ENCODE peak calls at places on chromosomes 11 and 22, in ten cellular contexts. V, K, G, U, X, H, Q, Y, Z and T are unnamed samples.

GRCh38 chr11:14554959-14555358 is 34.8 kb upstream of the PSMA1 start:
- DNase-seq in X (no peak), Z (no peak), Q (no peak), Y (peak), V (no peak), U (no peak), H (no peak), G (no peak), K (peak), T (no peak)

GRCh38 chr11:118842369-118842768 is 41.3 kb upstream of the CXCR5 start:
- DNase-seq in H (no peak), V (no peak), Q (peak), U (no peak), Y (peak), Z (no peak), G (no peak), X (no peak), K (no peak), T (no peak)

GRCh38 chr11:123187670-123188507 is 7.2 kb downstream of the CLMP start:
- DNase-seq in U (no peak), H (no peak), Z (no peak), Y (peak), X (no peak), G (no peak), K (no peak), Q (peak), V (no peak), T (no peak)

GRCh38 chr11:129698212-129698611 is 117.4 kb upstream of the TMEM45B start:
- DNase-seq in X (no peak), Z (no peak), G (no peak), H (no peak), Q (no peak), V (no peak), K (no peak), Y (no peak), U (no peak), T (no peak)

GRCh38 chr11:7348432-7349298 is 97.0 kb downstream of the SYT9 start:
- DNase-seq in Q (peak), H (no peak), G (no peak), X (no peak), V (no peak), Z (peak), K (no peak), U (no peak), Y (peak), T (no peak)

GRCh38 chr11:61602775-61603569 is 22.1 kb upstream of the SYT7 start:
- DNase-seq in Q (peak), Z (peak), U (peak), G (peak), H (peak), Y (peak), V (peak), X (no peak), K (peak), T (peak)

GRCh38 chr11:12921580-12922157 is 87.4 kb upstream of the RASSF10 start:
- DNase-seq in Y (no peak), Z (no peak), U (no peak), Q (no peak), V (no peak), G (no peak), H (no peak), X (no peak), K (no peak), T (no peak)

GRCh38 chr11:122205036-122205435 is 89.0 kb upstream of the BLID start:
- DNase-seq in Y (no peak), U (no peak), Q (no peak), K (no peak), H (no peak), X (no peak), G (no peak), V (no peak), Z (no peak), T (no peak)

GRCh38 chr11:92960886-92961285 is 8.6 kb upstream of the MTNR1B start:
- DNase-seq in V (no peak), Q (no peak), X (no peak), Y (peak), H (no peak), Z (no peak), U (no peak), K (no peak), G (no peak), T (no peak)

GRCh38 chr11:78400116-78400515 is 17.5 kb downstream of the GAB2 start:
- DNase-seq in K (no peak), U (no peak), H (no peak), V (no peak), G (no peak), X (no peak), Q (no peak), Z (no peak), Y (no peak), T (no peak)

GRCh38 chr11:29336727-29337212 is 680.1 kb downstream of the KCNA4 start:
- DNase-seq in K (no peak), G (no peak), V (no peak), H (no peak), X (no peak), Q (no peak), U (no peak), Y (no peak), Z (no peak), T (no peak)

GRCh38 chr11:66467034-66467659 is 442 bp downstream of the PELI3 start:
- DNase-seq in K (no peak), G (no peak), U (no peak), Q (no peak), Y (no peak), V (no peak), X (peak), Z (no peak), H (peak), T (no peak)

GRCh38 chr22:17774928-17775675 is 833 bp upstream of the BID start:
- DNase-seq in Z (no peak), U (no peak), V (peak), G (no peak), K (no peak), X (no peak), Y (no peak), Q (no peak), H (no peak), T (no peak)

GRCh38 chr11:119481667-119482400 is 58.9 kb upstream of the THY1 start:
- DNase-seq in X (no peak), U (no peak), K (no peak), H (no peak), Z (peak), V (peak), G (peak), Y (no peak), Q (no peak), T (peak)

GRCh38 chr22:23182289-23183106 is 2.2 kb downstream of the BCR start:
- DNase-seq in H (peak), G (no peak), U (no peak), Q (peak), X (peak), V (peak), K (no peak), Y (no peak), Z (peak), T (no peak)

GRCh38 chr11:111911563-111912401 is at the start of gene CRYAB:
- DNase-seq in Q (peak), H (no peak), Z (peak), U (peak), V (peak), K (peak), G (peak), Y (peak), X (no peak), T (no peak)

GRCh38 chr11:128310005-128310404 is 277.4 kb downstream of the ETS1 start:
- DNase-seq in K (no peak), Z (no peak), X (no peak), Y (no peak), U (no peak), Q (no peak), H (no peak), G (no peak), V (no peak), T (no peak)

GRCh38 chr22:31281733-31282132 is 10.6 kb downstream of the PIK3IP1 start:
- DNase-seq in H (no peak), X (no peak), V (peak), U (no peak), Q (no peak), Z (no peak), K (no peak), Y (no peak), G (no peak), T (no peak)

GRCh38 chr11:35486446-35486845 is 39.0 kb downstream of the PAMR1 start:
- DNase-seq in X (no peak), U (no peak), Z (no peak), Q (no peak), Y (no peak), K (no peak), G (no peak), V (no peak), H (no peak), T (no peak)

GRCh38 chr11:126426820-126427749 is 71.6 kb downstream of the ST3GAL4 start:
- DNase-seq in X (no peak), Z (no peak), U (no peak), Q (no peak), K (no peak), H (no peak), G (no peak), Y (no peak), V (no peak), T (no peak)

GRCh38 chr11:107623183-107623582 is 32.2 kb downstream of the ELMOD1 start:
- DNase-seq in Q (no peak), G (no peak), H (no peak), V (no peak), Z (no peak), U (no peak), K (no peak), Y (peak), X (no peak), T (no peak)

GRCh38 chr11:130037881-130038601 is 31.7 kb upstream of the APLP2 start:
- DNase-seq in U (no peak), Y (peak), X (no peak), H (peak), V (no peak), Z (no peak), K (no peak), G (no peak), Q (peak), T (no peak)

GRCh38 chr22:29331213-29331612 is 15.7 kb upstream of the RASL10A start:
- DNase-seq in Z (no peak), Y (peak), G (no peak), V (no peak), X (no peak), Q (no peak), K (no peak), U (no peak), H (no peak), T (no peak)

GRCh38 chr11:68141247-68142027 is 20.2 kb upstream of the CHKA start:
- DNase-seq in Y (no peak), V (no peak), U (no peak), Q (no peak), X (no peak), G (no peak), K (no peak), Z (no peak), H (no peak), T (no peak)

GRCh38 chr11:57778318-57779037 is 16.9 kb downstream of the CTNND1 start:
- DNase-seq in V (peak), U (peak), Z (peak), Y (peak), X (no peak), G (peak), K (peak), Q (peak), H (peak), T (peak)

GRCh38 chr11:46348566-46348981 is 1.3 kb downstream of the DGKZ start:
- DNase-seq in Z (no peak), X (no peak), Q (no peak), Y (no peak), G (no peak), H (no peak), K (peak), V (peak), U (no peak), T (no peak)

GRCh38 chr11:128525411-128526243 is 61.7 kb downstream of the ETS1 start:
- DNase-seq in Q (peak), Z (no peak), Y (peak), U (no peak), H (no peak), X (no peak), K (no peak), V (no peak), G (no peak), T (no peak)

GRCh38 chr11:19173964-19174638 is 27.7 kb downstream of the CSRP3 start:
- DNase-seq in U (no peak), K (no peak), Y (no peak), G (no peak), H (no peak), X (no peak), Q (no peak), V (no peak), Z (no peak), T (no peak)

GRCh38 chr11:92045325-92045724 is 179.3 kb upstream of the FAT3 start:
- DNase-seq in X (no peak), V (no peak), H (no peak), G (no peak), K (no peak), Y (no peak), U (no peak), Q (peak), Z (no peak), T (no peak)

GRCh38 chr22:48486163-48486957 is 1341.3 kb downstream of the BRD1 start:
- DNase-seq in G (no peak), X (no peak), Q (no peak), H (no peak), V (peak), U (no peak), Z (no peak), Y (no peak), K (no peak), T (no peak)

GRCh38 chr22:27581688-27582087 is 219.9 kb downstream of the MN1 start:
- DNase-seq in Z (no peak), G (peak), H (no peak), V (peak), Q (no peak), U (peak), K (peak), Y (peak), X (no peak), T (no peak)

GRCh38 chr22:47888807-47889206 is 1126.4 kb downstream of the TBC1D22A start:
- DNase-seq in V (no peak), X (no peak), U (no peak), Z (no peak), K (no peak), Q (no peak), H (no peak), G (no peak), Y (no peak), T (no peak)

GRCh38 chr11:48055292-48056132 is 75.2 kb downstream of the PTPRJ start:
- DNase-seq in K (peak), Y (peak), X (peak), Z (peak), H (peak), G (no peak), V (no peak), Q (peak), U (no peak), T (no peak)

GRCh38 chr22:44180706-44181032 is at the start of gene PARVG:
- DNase-seq in K (peak), Q (peak), G (no peak), Z (no peak), H (peak), V (no peak), Y (no peak), U (no peak), X (peak), T (no peak)

GRCh38 chr11:16795146-16795545 is 56.7 kb downstream of the C11orf58 start:
- DNase-seq in K (peak), Y (no peak), Z (no peak), H (no peak), U (no peak), Q (no peak), X (no peak), V (no peak), G (no peak), T (no peak)

GRCh38 chr11:11894486-11894885 is 52.7 kb downstream of the USP47 start:
- DNase-seq in G (no peak), K (no peak), Q (no peak), H (no peak), X (no peak), U (no peak), Y (no peak), V (no peak), Z (no peak), T (no peak)

GRCh38 chr11:2841411-2842190 is 44.0 kb downstream of the CDKN1C start:
- DNase-seq in Q (no peak), G (no peak), H (no peak), U (no peak), X (no peak), K (no peak), Z (no peak), Y (no peak), V (no peak), T (no peak)

GRCh38 chr11:12276356-12276755 is 101.0 kb upstream of the PARVA start:
- DNase-seq in K (no peak), Z (no peak), H (no peak), Y (no peak), U (no peak), X (no peak), V (no peak), Q (no peak), G (peak), T (no peak)

GRCh38 chr11:129652828-129653227 is 162.8 kb upstream of the TMEM45B start:
- DNase-seq in Q (peak), G (no peak), H (no peak), V (no peak), K (no peak), U (no peak), X (no peak), Z (no peak), Y (peak), T (no peak)

DNA sequence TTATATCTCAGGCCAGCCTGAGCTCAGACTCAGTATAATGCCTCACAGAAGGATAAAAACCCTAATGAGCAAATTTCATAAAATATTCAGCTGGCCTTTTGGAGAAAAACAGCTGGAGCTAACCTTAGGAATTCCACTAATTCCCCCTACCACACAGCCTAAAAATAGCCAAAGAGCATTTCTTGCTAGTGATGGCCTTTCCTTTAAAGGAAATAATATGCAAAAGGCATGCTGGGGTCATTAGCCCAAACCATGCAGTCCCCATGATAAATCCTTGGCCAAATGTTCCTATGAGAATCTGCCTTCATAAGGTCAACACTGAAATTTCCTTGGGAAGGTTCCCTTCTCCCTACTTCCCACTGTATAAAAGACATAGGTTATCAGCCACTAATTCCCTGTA is 38.2 kb downstream of the SYTL2 start:
- DNase-seq in V (no peak), X (no peak), U (no peak), Q (no peak), G (no peak), Z (no peak), H (no peak), K (no peak), Y (no peak), T (no peak)
- TF ChIP-seq CTCF in V (no peak), X (no peak), U (no peak), Q (no peak), G (no peak), Z (no peak), H (no peak), K (no peak), Y (no peak), T (no peak)

DNA sequence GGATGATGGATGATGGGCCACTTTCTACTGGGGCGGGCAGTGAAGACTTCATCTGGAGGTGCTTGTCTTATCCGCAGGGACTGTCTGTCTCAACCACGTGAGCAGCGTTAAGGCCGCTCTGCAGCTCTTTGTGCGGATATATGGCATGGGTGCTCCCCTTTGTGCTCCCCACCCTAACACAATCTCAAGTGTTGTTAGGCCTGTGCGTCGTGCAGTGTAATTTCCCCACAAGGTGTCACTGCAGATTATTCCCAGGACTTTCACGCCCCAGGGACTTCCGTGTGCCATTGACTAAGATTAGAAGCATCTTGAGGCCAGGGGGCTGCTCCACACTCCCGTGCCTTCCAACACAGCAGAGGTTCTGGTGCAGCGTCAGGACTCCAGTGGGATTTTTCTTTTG is 65.3 kb downstream of the TBC1D22A start:
- DNase-seq in U (no peak), H (no peak), G (peak), Q (no peak), V (no peak), Z (no peak), Y (no peak), X (no peak), K (no peak), T (no peak)
- TF ChIP-seq CTCF in U (no peak), H (no peak), G (no peak), Q (no peak), V (no peak), Z (no peak), Y (no peak), X (no peak), K (no peak), T (no peak)

GRCh38 chr11:81707881-81708280 is 1025.8 kb downstream of the FAM181B start:
- DNase-seq in H (no peak), V (no peak), Q (no peak), G (no peak), X (no peak), K (no peak), Z (no peak), U (no peak), Y (no peak), T (no peak)
- TF ChIP-seq CTCF in H (no peak), V (no peak), Q (peak), G (no peak), X (peak), K (no peak), Z (peak), U (no peak), Y (peak), T (no peak)

DNA sequence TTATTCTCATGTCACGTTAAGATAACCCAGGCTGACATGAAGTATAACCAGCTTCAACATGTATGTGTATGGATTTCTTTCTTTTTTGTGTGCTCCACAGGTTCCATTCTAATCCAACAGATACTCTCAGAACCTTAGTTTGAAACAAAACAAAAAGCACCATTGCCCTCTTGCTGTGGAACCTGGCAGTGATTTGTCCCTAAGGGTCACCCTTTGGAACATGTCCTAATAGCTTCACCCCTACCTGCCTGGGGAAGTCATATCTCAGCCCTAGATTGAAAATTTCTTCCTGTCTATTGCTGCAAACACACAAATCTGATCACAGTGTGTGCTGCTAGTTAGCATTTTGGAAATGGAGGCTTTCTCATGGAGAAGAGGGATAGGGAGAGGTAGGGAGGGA is 11.4 kb upstream of the CADM1 start:
- DNase-seq in Z (no peak), H (no peak), Y (no peak), V (no peak), K (no peak), G (no peak), Q (no peak), U (no peak), X (no peak), T (no peak)
- TF ChIP-seq CTCF in Z (no peak), H (no peak), Y (no peak), V (no peak), K (no peak), G (no peak), Q (no peak), U (no peak), X (no peak), T (no peak)

GRCh38 chr11:27720277-27720830 is 20.1 kb upstream of the BDNF start:
- DNase-seq in U (no peak), G (no peak), V (peak), Q (peak), X (no peak), Y (peak), K (peak), H (peak), Z (peak), T (no peak)
- TF ChIP-seq CTCF in U (no peak), G (no peak), V (no peak), Q (no peak), X (no peak), Y (peak), K (no peak), H (no peak), Z (peak), T (no peak)

GRCh38 chr11:69200331-69201047 is 44.8 kb downstream of the SMIM38 start:
- DNase-seq in X (no peak), Q (no peak), Z (peak), H (no peak), U (no peak), V (peak), K (no peak), G (no peak), Y (no peak), T (no peak)
- TF ChIP-seq CTCF in X (no peak), Q (no peak), Z (no peak), H (no peak), U (no peak), V (no peak), K (no peak), G (no peak), Y (no peak), T (no peak)

DNA sequence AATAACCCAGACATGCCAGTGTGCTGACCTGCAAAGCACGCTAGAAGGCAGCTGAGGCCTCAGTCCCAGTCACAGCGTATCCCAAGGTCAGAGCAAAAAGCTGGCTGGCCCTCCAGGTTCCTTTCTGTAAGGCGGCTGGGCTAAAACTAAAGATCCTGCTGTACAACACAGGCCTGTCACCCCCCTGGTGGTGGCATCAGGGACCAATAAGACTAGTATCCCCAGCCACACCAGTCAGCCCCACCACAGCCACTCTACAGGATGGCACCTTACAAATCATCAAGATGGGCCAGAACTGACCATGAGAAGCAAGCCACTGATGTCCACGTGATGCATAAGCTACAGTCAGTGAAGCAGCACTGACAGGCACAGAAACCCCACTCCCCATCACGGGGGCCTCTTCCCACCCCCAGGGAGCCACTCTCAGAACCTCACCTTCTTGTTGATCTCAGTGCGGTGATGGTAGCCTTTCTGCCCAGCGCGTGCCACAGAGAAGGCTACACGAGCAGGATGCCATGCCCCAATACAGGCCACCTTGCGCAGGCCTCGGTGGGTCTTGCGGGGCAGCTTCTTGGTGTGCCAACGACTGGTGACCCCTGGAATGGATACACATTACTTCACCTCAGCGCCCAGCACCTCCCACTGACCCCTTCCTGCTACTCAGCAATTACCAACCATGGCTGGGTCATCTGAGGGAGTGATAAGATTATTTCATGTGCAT is 5.0 kb downstream of the RPL3 start:
- DNase-seq in Y (no peak), X (no peak), K (no peak), Z (no peak), G (no peak), Q (no peak), H (no peak), U (no peak), V (peak), T (no peak)
- TF ChIP-seq CTCF in Y (no peak), X (peak), K (no peak), Z (no peak), G (no peak), Q (peak), H (no peak), U (no peak), V (no peak), T (no peak)